ENCODE peak calls at places on chromosomes 7 and 10, in eight cellular contexts. T is IMR-90, V is OCI-LY7, C is GM23338, U is GM12864, I is heart right ventricle, Y is fibroblast of the aortic adventitia, J is BE2C. G is an unnamed sample.

GRCh38 chr10:88347597-88348304 is 235.4 kb downstream of the RNLS start:
- DNase-seq in T (no peak), V (no peak), C (peak), U (no peak), I (no peak), Y (no peak), J (peak), G (no peak)

GRCh38 chr10:59865101-59865500 is 41.3 kb downstream of the CCDC6 start:
- DNase-seq in T (peak), V (peak), C (peak), U (no peak), I (peak), Y (peak), J (no peak), G (peak)

GRCh38 chr10:76973515-76974289 is 663.9 kb downstream of the KCNMA1 start:
- DNase-seq in T (peak), V (no peak), C (no peak), U (no peak), I (no peak), Y (peak), J (no peak), G (no peak)

GRCh38 chr10:35463878-35464277 is 127.6 kb downstream of the CCNY start:
- DNase-seq in T (no peak), V (no peak), C (no peak), U (no peak), I (no peak), Y (no peak), J (no peak), G (no peak)

GRCh38 chr10:33258951-33259350 is 75.5 kb downstream of the NRP1 start:
- DNase-seq in T (peak), V (no peak), C (no peak), U (no peak), I (no peak), Y (no peak), J (no peak), G (no peak)

GRCh38 chr7:134451656-134452055 is 7.2 kb downstream of the AKR1B1 start:
- DNase-seq in T (no peak), V (no peak), C (no peak), U (no peak), I (no peak), Y (no peak), J (no peak), G (no peak)

GRCh38 chr7:78099715-78100477 is 301.3 kb downstream of the PHTF2 start:
- DNase-seq in T (peak), V (no peak), C (no peak), U (no peak), I (no peak), Y (peak), J (no peak), G (no peak)

GRCh38 chr10:105844653-105845052 is 1203.6 kb downstream of the SORCS3 start:
- DNase-seq in T (no peak), V (no peak), C (peak), U (no peak), I (no peak), Y (no peak), J (no peak), G (no peak)

GRCh38 chr7:94417261-94417660 is 22.6 kb downstream of the COL1A2 start:
- DNase-seq in T (no peak), V (no peak), C (no peak), U (no peak), I (no peak), Y (peak), J (no peak), G (no peak)

GRCh38 chr7:140003913-140004382 is 58.8 kb downstream of the PARP12 start:
- DNase-seq in T (peak), V (peak), C (peak), U (peak), I (no peak), Y (peak), J (peak), G (no peak)

GRCh38 chr7:41478187-41478586 is 224.7 kb downstream of the INHBA start:
- DNase-seq in T (peak), V (no peak), C (no peak), U (no peak), I (no peak), Y (peak), J (no peak), G (no peak)

GRCh38 chr7:114051871-114052324 is 133.1 kb upstream of the PPP1R3A start:
- DNase-seq in T (no peak), V (peak), C (no peak), U (peak), I (no peak), Y (no peak), J (no peak), G (no peak)

GRCh38 chr7:18659746-18660145 is 164.2 kb downstream of the HDAC9 start:
- DNase-seq in T (no peak), V (no peak), C (no peak), U (no peak), I (no peak), Y (no peak), J (no peak), G (no peak)

GRCh38 chr7:107559864-107560263 is 3.9 kb downstream of the COG5 start:
- DNase-seq in T (peak), V (no peak), C (no peak), U (no peak), I (no peak), Y (peak), J (no peak), G (no peak)

GRCh38 chr7:7808156-7808555 is 89.7 kb upstream of the RPA3 start:
- DNase-seq in T (peak), V (no peak), C (no peak), U (no peak), I (no peak), Y (peak), J (no peak), G (no peak)

GRCh38 chr7:143408247-143408685 is 390 bp downstream of the EPHA1 start:
- DNase-seq in T (no peak), V (no peak), C (peak), U (no peak), I (no peak), Y (no peak), J (no peak), G (no peak)

GRCh38 chr7:150380463-150380862 is 1.3 kb downstream of the ZNF775 start:
- DNase-seq in T (no peak), V (no peak), C (no peak), U (no peak), I (no peak), Y (no peak), J (no peak), G (no peak)

GRCh38 chr10:78973901-78974408 is 94.8 kb upstream of the ZMIZ1 start:
- DNase-seq in T (peak), V (peak), C (peak), U (no peak), I (peak), Y (peak), J (peak), G (peak)

GRCh38 chr7:131532570-131533091 is 23.8 kb downstream of the PODXL start:
- DNase-seq in T (no peak), V (no peak), C (no peak), U (no peak), I (no peak), Y (no peak), J (no peak), G (no peak)

GRCh38 chr7:28732037-28732869 is 225.9 kb downstream of the TRIL start:
- DNase-seq in T (peak), V (no peak), C (peak), U (no peak), I (no peak), Y (peak), J (no peak), G (no peak)

GRCh38 chr7:112452102-112452888 is 2.0 kb downstream of the IFRD1 start:
- DNase-seq in T (peak), V (peak), C (peak), U (no peak), I (peak), Y (peak), J (peak), G (no peak)

GRCh38 chr10:88896336-88897018 is 16.4 kb downstream of the STAMBPL1 start:
- DNase-seq in T (no peak), V (no peak), C (no peak), U (no peak), I (no peak), Y (no peak), J (no peak), G (no peak)

GRCh38 chr10:14185501-14186045 is 145.2 kb downstream of the FRMD4A start:
- DNase-seq in T (peak), V (peak), C (peak), U (peak), I (no peak), Y (no peak), J (no peak), G (no peak)

GRCh38 chr10:77603529-77603927 is 34.1 kb downstream of the KCNMA1 start:
- DNase-seq in T (peak), V (no peak), C (peak), U (no peak), I (no peak), Y (no peak), J (peak), G (no peak)

DNA sequence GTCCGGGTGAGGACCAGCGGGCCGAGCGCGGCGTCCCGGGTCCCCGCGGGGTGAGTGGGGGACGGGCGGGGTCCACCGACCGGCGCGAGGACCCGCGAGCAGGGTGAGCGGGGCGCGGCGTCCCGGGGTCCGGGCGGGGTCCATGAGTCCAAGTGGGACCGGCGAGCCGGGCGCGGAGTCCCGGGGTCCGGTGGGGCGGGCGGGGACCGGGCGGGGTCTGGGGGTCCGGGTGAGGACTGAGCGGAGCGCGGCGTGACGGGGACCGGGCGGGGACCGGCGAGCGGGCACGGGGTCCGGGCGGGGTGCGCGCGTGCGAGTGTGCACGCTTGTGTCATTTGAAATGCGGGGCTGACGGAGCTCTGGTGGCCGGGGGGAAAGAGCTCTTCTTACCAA is 750 bp downstream of the CELF2 start:
- DNase-seq in T (no peak), V (no peak), C (peak), U (no peak), I (peak), Y (no peak), J (no peak), G (no peak)
- H3K4me3 ChIP-seq in T (peak), V (no peak), C (peak), U (peak), I (peak), Y (peak), J (no peak), G (peak)

GRCh38 chr7:118918556-118918955 is 694.1 kb downstream of the ANKRD7 start:
- DNase-seq in T (peak), V (peak), C (peak), U (no peak), I (no peak), Y (peak), J (no peak), G (no peak)
- TF ChIP-seq CTCF in T (peak), V (peak), C (peak), U (no peak), I (peak), Y (no peak), J (peak), G (no peak)

GRCh38 chr7:148567524-148567923 is 23.0 kb upstream of the C7orf33 start:
- DNase-seq in T (no peak), V (no peak), C (peak), U (no peak), I (no peak), Y (no peak), J (no peak), G (no peak)
- H3K4me3 ChIP-seq in T (no peak), V (no peak), C (no peak), U (no peak), I (no peak), Y (no peak), J (no peak), G (no peak)

DNA sequence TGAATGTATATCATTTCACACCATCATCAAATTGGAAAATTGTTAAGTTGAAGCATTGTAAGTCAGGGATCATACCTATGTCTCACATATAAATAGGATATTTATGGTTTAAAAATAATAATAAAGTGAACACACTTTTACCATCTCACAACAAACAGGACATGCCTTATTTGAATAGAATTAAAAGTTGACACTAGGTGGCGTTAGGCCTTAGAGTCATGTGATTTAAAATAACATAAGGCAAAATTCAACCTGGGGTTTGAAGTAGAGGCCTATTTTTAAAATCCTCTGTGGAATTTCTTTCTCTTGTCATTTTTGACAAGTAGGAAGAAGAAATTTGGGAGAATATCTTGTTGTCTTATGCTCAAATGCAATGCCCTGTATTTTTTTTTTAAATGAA is 184.7 kb upstream of the PCDH15 start:
- DNase-seq in T (no peak), V (peak), C (peak), U (no peak), I (no peak), Y (no peak), J (no peak), G (no peak)
- TF ChIP-seq CTCF in T (peak), V (peak), C (peak), U (peak), I (peak), Y (no peak), J (peak), G (no peak)

GRCh38 chr7:92647652-92648051 is 57.5 kb upstream of the FAM133B start:
- DNase-seq in T (no peak), V (no peak), C (no peak), U (no peak), I (no peak), Y (no peak), J (no peak), G (no peak)
- H3K4me3 ChIP-seq in T (no peak), V (no peak), C (no peak), U (no peak), I (no peak), Y (no peak), J (no peak), G (no peak)

GRCh38 chr10:26157734-26158133 is 58.8 kb upstream of the GAD2 start:
- DNase-seq in T (no peak), V (peak), C (peak), U (no peak), I (no peak), Y (no peak), J (no peak), G (no peak)
- TF ChIP-seq CTCF in T (no peak), V (peak), C (peak), U (peak), I (no peak), Y (no peak), J (no peak), G (no peak)

DNA sequence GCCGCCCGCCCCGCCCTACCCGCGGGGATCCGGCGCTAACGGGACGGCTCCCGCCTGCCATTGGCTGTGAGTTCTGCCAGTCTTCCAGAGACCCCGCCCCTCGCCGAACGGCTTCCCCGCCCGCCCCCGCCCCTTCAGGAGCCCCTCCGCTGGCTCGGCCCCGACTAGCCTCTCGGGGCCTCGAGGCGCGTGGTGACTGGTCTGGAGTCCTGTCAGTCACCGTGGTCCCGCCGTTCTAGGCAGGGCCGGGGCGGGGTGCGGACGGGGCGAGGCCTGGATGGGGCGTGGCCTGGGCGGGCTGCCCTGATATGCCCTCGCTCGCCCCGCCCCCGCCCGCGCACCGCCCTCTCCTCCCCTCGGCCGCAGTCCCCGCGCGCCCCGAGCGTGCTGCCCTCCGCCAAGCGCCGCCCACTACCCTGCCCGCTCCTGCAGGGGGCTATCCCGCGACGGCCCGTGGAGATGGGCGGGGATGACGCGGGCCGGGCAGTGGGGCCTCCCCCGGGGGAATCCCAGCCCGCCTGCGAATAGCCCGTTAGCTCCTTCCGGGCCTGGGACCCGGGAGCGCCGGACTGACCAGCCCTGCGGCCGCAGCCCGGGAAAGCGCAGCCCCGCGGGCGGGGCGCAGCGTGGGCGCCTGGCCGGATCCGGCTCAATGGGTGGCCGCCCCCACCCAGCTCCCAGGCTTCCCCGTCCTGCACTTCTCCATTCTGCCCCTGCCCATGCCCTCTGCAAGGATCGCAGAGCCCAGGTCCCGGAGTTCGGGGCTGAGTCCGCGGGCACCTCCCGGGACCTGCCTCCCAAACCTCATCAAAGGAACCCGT is 444 bp upstream of the HIP1 start:
- DNase-seq in T (peak), V (peak), C (peak), U (peak), I (peak), Y (peak), J (peak), G (peak)
- H3K4me3 ChIP-seq in T (peak), V (peak), C (peak), U (peak), I (peak), Y (peak), J (peak), G (peak)